ENCODE peak calls at places on chromosomes 12 and 14, in four cellular contexts. T is GM12878, D is SK-N-SH, U is K562. N is an unnamed sample.

GRCh38 chr12:52523825-52524224 is 3.6 kb upstream of the KRT5 start:
- DNase-seq in T (no peak), D (no peak), U (no peak), N (no peak)

GRCh38 chr12:101004891-101005290 is 205.1 kb downstream of the SLC5A8 start:
- DNase-seq in T (no peak), D (no peak), U (no peak), N (no peak)

GRCh38 chr12:133080619-133081407 is at the start of gene ZNF140:
- DNase-seq in T (peak; percentile 76), D (peak; percentile 87), U (peak; percentile 86), N (peak; percentile 98)

GRCh38 chr12:95548056-95548538 is 3.2 kb downstream of the USP44 start:
- DNase-seq in T (no peak), D (peak; percentile 72), U (peak; percentile 15), N (peak; percentile 67)

GRCh38 chr12:50925342-50925651 is 27.0 kb upstream of the HIGD1C start:
- DNase-seq in T (no peak), D (no peak), U (no peak), N (peak; percentile 28)

GRCh38 chr12:105358789-105359188 is 28.3 kb downstream of the C12orf75 start:
- DNase-seq in T (peak; percentile 45), D (no peak), U (no peak), N (no peak)

GRCh38 chr12:118190266-118190665 is 54.3 kb downstream of the PEBP1 start:
- DNase-seq in T (no peak), D (peak; percentile 33), U (no peak), N (no peak)

GRCh38 chr14:78319826-78320635 is 149.9 kb downstream of the NRXN3 start:
- DNase-seq in T (no peak), D (peak; percentile 21), U (peak; percentile 24), N (no peak)

GRCh38 chr12:49619286-49619685 is 4.1 kb upstream of the PRPF40B start:
- DNase-seq in T (no peak), D (no peak), U (no peak), N (no peak)

GRCh38 chr12:49623142-49623899 is at the start of gene PRPF40B:
- DNase-seq in T (peak; percentile 36), D (peak; percentile 99), U (peak; percentile 99), N (peak; percentile 92)

GRCh38 chr12:49624919-49625577 is 1.7 kb downstream of the PRPF40B start:
- DNase-seq in T (no peak), D (no peak), U (no peak), N (no peak)

GRCh38 chr12:49622501-49623141 is 740 bp upstream of the PRPF40B start:
- DNase-seq in T (peak; percentile 55), D (no peak), U (peak; percentile 38), N (peak; percentile 38)

GRCh38 chr12:49621651-49622500 is 1.5 kb upstream of the PRPF40B start:
- DNase-seq in T (no peak), D (peak; percentile 47), U (peak; percentile 38), N (no peak)
- TF ChIP-seq USF1 in T (no peak), D (no peak), U (no peak), N (no peak)

GRCh38 chr14:84857571-84857970 is 672.4 kb upstream of the FLRT2 start:
- DNase-seq in T (no peak), D (no peak), U (no peak), N (no peak)
- TF ChIP-seq USF1 in T (no peak), D (no peak), U (no peak), N (no peak)

GRCh38 chr12:4701383-4701782 is 18.8 kb upstream of the GALNT8 start:
- DNase-seq in T (no peak), D (no peak), U (no peak), N (no peak)
- TF ChIP-seq USF1 in T (no peak), D (no peak), U (no peak), N (no peak)

GRCh38 chr12:1272132-1272531 is 281.1 kb downstream of the ERC1 start:
- DNase-seq in T (no peak), D (no peak), U (no peak), N (no peak)

GRCh38 chr12:1277905-1278304 is 286.9 kb downstream of the ERC1 start:
- DNase-seq in T (no peak), D (no peak), U (no peak), N (no peak)

GRCh38 chr12:1279050-1279449 is 288.0 kb downstream of the ERC1 start:
- DNase-seq in T (no peak), D (no peak), U (peak; percentile 20), N (no peak)

DNA sequence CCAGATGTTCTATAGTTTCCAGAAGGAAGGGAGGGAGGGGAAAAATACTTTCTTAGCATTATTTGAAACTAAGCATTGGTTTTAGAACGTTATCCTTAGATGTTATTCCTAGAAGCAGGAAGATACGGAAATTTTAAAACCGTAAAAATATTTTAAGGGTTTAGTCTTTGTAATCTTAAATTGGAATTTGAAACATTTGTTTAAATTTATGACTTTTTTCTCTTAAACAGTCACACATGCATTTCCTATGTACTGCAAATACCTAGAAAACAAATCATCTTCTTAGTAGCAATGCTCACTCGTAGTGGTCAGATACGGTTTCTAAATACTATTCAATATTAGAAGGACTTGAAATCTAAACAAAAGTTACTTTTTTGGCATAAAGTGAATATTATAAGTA is 282.0 kb downstream of the ERC1 start:
- DNase-seq in T (no peak), D (no peak), U (no peak), N (no peak)
- TF ChIP-seq USF1 in T (no peak), D (no peak), U (no peak), N (no peak)

N was measured in WTC11.